ENCODE peak calls at places on chromosomes 16 and 17, in eight cellular contexts. One of them, this sample, is unnamed.

GRCh38 chr16:85898521-85899442 is at the start of gene IRF8:
- DNase-seq in aorta: peak
- DNase-seq in stimulated activated naive CD4-positive, alpha-beta T cell: peak
- DNase-seq in epithelial cell of prostate: no peak
- DNase-seq in effector CD4-positive, alpha-beta T cell: peak
- DNase-seq in GM13976: peak
- DNase-seq in activated T-helper 1 cell treated with Interleukin-2 at 50 U/mL for 16 hours: peak
- DNase-seq in cardiac fibroblast: peak
- DNase-seq in this sample: no peak

GRCh38 chr16:81808933-81809480 is 29.9 kb downstream of the PLCG2 start:
- DNase-seq in effector CD4-positive, alpha-beta T cell: no peak
- DNase-seq in stimulated activated naive CD4-positive, alpha-beta T cell: no peak
- DNase-seq in cardiac fibroblast: no peak
- DNase-seq in GM13976: peak
- DNase-seq in aorta: no peak
- DNase-seq in activated T-helper 1 cell treated with Interleukin-2 at 50 U/mL for 16 hours: no peak
- DNase-seq in epithelial cell of prostate: no peak
- DNase-seq in this sample: no peak

GRCh38 chr16:31470615-31471014 is 1.3 kb upstream of the TGFB1I1 start:
- DNase-seq in epithelial cell of prostate: no peak
- DNase-seq in stimulated activated naive CD4-positive, alpha-beta T cell: no peak
- DNase-seq in effector CD4-positive, alpha-beta T cell: no peak
- DNase-seq in activated T-helper 1 cell treated with Interleukin-2 at 50 U/mL for 16 hours: no peak
- DNase-seq in aorta: no peak
- DNase-seq in GM13976: no peak
- DNase-seq in cardiac fibroblast: no peak
- DNase-seq in this sample: no peak

GRCh38 chr16:66508261-66508913 is 41.5 kb downstream of the TK2 start:
- DNase-seq in aorta: no peak
- DNase-seq in effector CD4-positive, alpha-beta T cell: no peak
- DNase-seq in epithelial cell of prostate: peak
- DNase-seq in GM13976: no peak
- DNase-seq in cardiac fibroblast: peak
- DNase-seq in stimulated activated naive CD4-positive, alpha-beta T cell: no peak
- DNase-seq in activated T-helper 1 cell treated with Interleukin-2 at 50 U/mL for 16 hours: no peak
- DNase-seq in this sample: peak

GRCh38 chr17:1201132-1201702 is 21.4 kb upstream of the ABR start:
- DNase-seq in epithelial cell of prostate: no peak
- DNase-seq in cardiac fibroblast: no peak
- DNase-seq in aorta: no peak
- DNase-seq in effector CD4-positive, alpha-beta T cell: no peak
- DNase-seq in activated T-helper 1 cell treated with Interleukin-2 at 50 U/mL for 16 hours: peak
- DNase-seq in stimulated activated naive CD4-positive, alpha-beta T cell: no peak
- DNase-seq in GM13976: no peak
- DNase-seq in this sample: no peak

GRCh38 chr17:61487668-61488595 is 35.7 kb downstream of the TBX4 start:
- DNase-seq in stimulated activated naive CD4-positive, alpha-beta T cell: no peak
- DNase-seq in cardiac fibroblast: no peak
- DNase-seq in GM13976: no peak
- DNase-seq in aorta: no peak
- DNase-seq in effector CD4-positive, alpha-beta T cell: no peak
- DNase-seq in epithelial cell of prostate: no peak
- DNase-seq in activated T-helper 1 cell treated with Interleukin-2 at 50 U/mL for 16 hours: no peak
- DNase-seq in this sample: no peak

GRCh38 chr16:2002406-2003230 is 7.0 kb downstream of the ZNF598 start:
- DNase-seq in epithelial cell of prostate: no peak
- DNase-seq in activated T-helper 1 cell treated with Interleukin-2 at 50 U/mL for 16 hours: no peak
- DNase-seq in effector CD4-positive, alpha-beta T cell: no peak
- DNase-seq in GM13976: no peak
- DNase-seq in cardiac fibroblast: no peak
- DNase-seq in aorta: no peak
- DNase-seq in stimulated activated naive CD4-positive, alpha-beta T cell: no peak
- DNase-seq in this sample: no peak

GRCh38 chr17:67212231-67212630 is 32.8 kb downstream of the HELZ start:
- DNase-seq in cardiac fibroblast: no peak
- DNase-seq in GM13976: no peak
- DNase-seq in effector CD4-positive, alpha-beta T cell: no peak
- DNase-seq in aorta: no peak
- DNase-seq in activated T-helper 1 cell treated with Interleukin-2 at 50 U/mL for 16 hours: no peak
- DNase-seq in epithelial cell of prostate: no peak
- DNase-seq in stimulated activated naive CD4-positive, alpha-beta T cell: no peak
- DNase-seq in this sample: no peak

GRCh38 chr17:41965694-41966375 is 760 bp upstream of the CNP start:
- DNase-seq in GM13976: peak
- DNase-seq in effector CD4-positive, alpha-beta T cell: peak
- DNase-seq in epithelial cell of prostate: peak
- DNase-seq in cardiac fibroblast: peak
- DNase-seq in stimulated activated naive CD4-positive, alpha-beta T cell: peak
- DNase-seq in aorta: peak
- DNase-seq in activated T-helper 1 cell treated with Interleukin-2 at 50 U/mL for 16 hours: peak
- DNase-seq in this sample: peak

GRCh38 chr17:64202683-64203430 is 60.2 kb downstream of the TEX2 start:
- DNase-seq in activated T-helper 1 cell treated with Interleukin-2 at 50 U/mL for 16 hours: no peak
- DNase-seq in effector CD4-positive, alpha-beta T cell: no peak
- DNase-seq in aorta: no peak
- DNase-seq in stimulated activated naive CD4-positive, alpha-beta T cell: no peak
- DNase-seq in GM13976: no peak
- DNase-seq in epithelial cell of prostate: no peak
- DNase-seq in cardiac fibroblast: peak
- DNase-seq in this sample: peak

GRCh38 chr17:75837899-75838298 is 6.3 kb downstream of the UNC13D start:
- DNase-seq in stimulated activated naive CD4-positive, alpha-beta T cell: no peak
- DNase-seq in aorta: no peak
- DNase-seq in cardiac fibroblast: peak
- DNase-seq in epithelial cell of prostate: no peak
- DNase-seq in effector CD4-positive, alpha-beta T cell: no peak
- DNase-seq in activated T-helper 1 cell treated with Interleukin-2 at 50 U/mL for 16 hours: no peak
- DNase-seq in GM13976: no peak
- DNase-seq in this sample: no peak

GRCh38 chr16:82684246-82684645 is 57.5 kb downstream of the CDH13 start:
- DNase-seq in GM13976: no peak
- DNase-seq in activated T-helper 1 cell treated with Interleukin-2 at 50 U/mL for 16 hours: no peak
- DNase-seq in effector CD4-positive, alpha-beta T cell: no peak
- DNase-seq in epithelial cell of prostate: no peak
- DNase-seq in stimulated activated naive CD4-positive, alpha-beta T cell: no peak
- DNase-seq in cardiac fibroblast: no peak
- DNase-seq in aorta: no peak
- DNase-seq in this sample: no peak

GRCh38 chr17:38735161-38735997 is 5.2 kb downstream of the CISD3 start:
- DNase-seq in activated T-helper 1 cell treated with Interleukin-2 at 50 U/mL for 16 hours: peak
- DNase-seq in stimulated activated naive CD4-positive, alpha-beta T cell: peak
- DNase-seq in effector CD4-positive, alpha-beta T cell: peak
- DNase-seq in GM13976: peak
- DNase-seq in epithelial cell of prostate: no peak
- DNase-seq in aorta: peak
- DNase-seq in cardiac fibroblast: peak
- DNase-seq in this sample: no peak

GRCh38 chr16:87319997-87320491 is 2.9 kb upstream of the C16orf95 start:
- DNase-seq in epithelial cell of prostate: no peak
- DNase-seq in aorta: no peak
- DNase-seq in activated T-helper 1 cell treated with Interleukin-2 at 50 U/mL for 16 hours: no peak
- DNase-seq in effector CD4-positive, alpha-beta T cell: no peak
- DNase-seq in GM13976: no peak
- DNase-seq in stimulated activated naive CD4-positive, alpha-beta T cell: no peak
- DNase-seq in cardiac fibroblast: no peak
- DNase-seq in this sample: no peak

GRCh38 chr17:31008374-31009035 is 37.7 kb downstream of the RNF135 start:
- DNase-seq in activated T-helper 1 cell treated with Interleukin-2 at 50 U/mL for 16 hours: peak
- DNase-seq in effector CD4-positive, alpha-beta T cell: peak
- DNase-seq in GM13976: peak
- DNase-seq in cardiac fibroblast: peak
- DNase-seq in epithelial cell of prostate: no peak
- DNase-seq in stimulated activated naive CD4-positive, alpha-beta T cell: peak
- DNase-seq in aorta: peak
- DNase-seq in this sample: no peak

GRCh38 chr17:2901582-2901981 is 105.3 kb downstream of the RAP1GAP2 start:
- DNase-seq in stimulated activated naive CD4-positive, alpha-beta T cell: no peak
- DNase-seq in effector CD4-positive, alpha-beta T cell: no peak
- DNase-seq in cardiac fibroblast: no peak
- DNase-seq in activated T-helper 1 cell treated with Interleukin-2 at 50 U/mL for 16 hours: no peak
- DNase-seq in GM13976: no peak
- DNase-seq in aorta: no peak
- DNase-seq in epithelial cell of prostate: no peak
- DNase-seq in this sample: no peak

GRCh38 chr17:2232244-2232638 is 71.3 kb downstream of the SMG6 start:
- DNase-seq in aorta: no peak
- DNase-seq in stimulated activated naive CD4-positive, alpha-beta T cell: no peak
- DNase-seq in epithelial cell of prostate: no peak
- DNase-seq in GM13976: no peak
- DNase-seq in cardiac fibroblast: peak
- DNase-seq in activated T-helper 1 cell treated with Interleukin-2 at 50 U/mL for 16 hours: no peak
- DNase-seq in effector CD4-positive, alpha-beta T cell: no peak
- DNase-seq in this sample: peak

GRCh38 chr16:12079411-12079965 is 103.0 kb downstream of the SNX29 start:
- DNase-seq in epithelial cell of prostate: no peak
- DNase-seq in activated T-helper 1 cell treated with Interleukin-2 at 50 U/mL for 16 hours: no peak
- DNase-seq in stimulated activated naive CD4-positive, alpha-beta T cell: no peak
- DNase-seq in GM13976: no peak
- DNase-seq in aorta: no peak
- DNase-seq in cardiac fibroblast: no peak
- DNase-seq in effector CD4-positive, alpha-beta T cell: no peak
- DNase-seq in this sample: no peak

GRCh38 chr16:83137326-83137770 is 510.6 kb downstream of the CDH13 start:
- DNase-seq in stimulated activated naive CD4-positive, alpha-beta T cell: no peak
- DNase-seq in aorta: no peak
- DNase-seq in cardiac fibroblast: peak
- DNase-seq in epithelial cell of prostate: no peak
- DNase-seq in effector CD4-positive, alpha-beta T cell: no peak
- DNase-seq in activated T-helper 1 cell treated with Interleukin-2 at 50 U/mL for 16 hours: no peak
- DNase-seq in GM13976: no peak
- DNase-seq in this sample: no peak

GRCh38 chr17:60645918-60646523 is 31.6 kb upstream of the BCAS3 start:
- DNase-seq in effector CD4-positive, alpha-beta T cell: no peak
- DNase-seq in cardiac fibroblast: no peak
- DNase-seq in aorta: no peak
- DNase-seq in activated T-helper 1 cell treated with Interleukin-2 at 50 U/mL for 16 hours: no peak
- DNase-seq in GM13976: no peak
- DNase-seq in stimulated activated naive CD4-positive, alpha-beta T cell: no peak
- DNase-seq in epithelial cell of prostate: no peak
- DNase-seq in this sample: no peak

GRCh38 chr17:29585080-29585751 is 4.2 kb downstream of the GIT1 start:
- DNase-seq in cardiac fibroblast: peak
- DNase-seq in epithelial cell of prostate: no peak
- DNase-seq in effector CD4-positive, alpha-beta T cell: no peak
- DNase-seq in stimulated activated naive CD4-positive, alpha-beta T cell: peak
- DNase-seq in aorta: no peak
- DNase-seq in activated T-helper 1 cell treated with Interleukin-2 at 50 U/mL for 16 hours: no peak
- DNase-seq in GM13976: no peak
- DNase-seq in this sample: no peak

GRCh38 chr16:4787068-4787467 is 1.1 kb downstream of the SEPTIN12 start:
- DNase-seq in activated T-helper 1 cell treated with Interleukin-2 at 50 U/mL for 16 hours: no peak
- DNase-seq in cardiac fibroblast: no peak
- DNase-seq in aorta: no peak
- DNase-seq in GM13976: no peak
- DNase-seq in stimulated activated naive CD4-positive, alpha-beta T cell: no peak
- DNase-seq in effector CD4-positive, alpha-beta T cell: no peak
- DNase-seq in epithelial cell of prostate: no peak
- DNase-seq in this sample: no peak

GRCh38 chr16:84283314-84284167 is 11.1 kb upstream of the WFDC1 start:
- DNase-seq in cardiac fibroblast: no peak
- DNase-seq in activated T-helper 1 cell treated with Interleukin-2 at 50 U/mL for 16 hours: no peak
- DNase-seq in effector CD4-positive, alpha-beta T cell: no peak
- DNase-seq in aorta: no peak
- DNase-seq in GM13976: no peak
- DNase-seq in epithelial cell of prostate: no peak
- DNase-seq in stimulated activated naive CD4-positive, alpha-beta T cell: no peak
- DNase-seq in this sample: no peak

GRCh38 chr16:56343661-56344517 is 81.5 kb downstream of the AMFR start:
- DNase-seq in epithelial cell of prostate: peak
- DNase-seq in stimulated activated naive CD4-positive, alpha-beta T cell: no peak
- DNase-seq in effector CD4-positive, alpha-beta T cell: no peak
- DNase-seq in GM13976: no peak
- DNase-seq in aorta: no peak
- DNase-seq in activated T-helper 1 cell treated with Interleukin-2 at 50 U/mL for 16 hours: no peak
- DNase-seq in cardiac fibroblast: no peak
- DNase-seq in this sample: no peak

GRCh38 chr17:9979463-9979995 is 74.5 kb upstream of the RCVRN start:
- DNase-seq in aorta: no peak
- DNase-seq in cardiac fibroblast: no peak
- DNase-seq in epithelial cell of prostate: no peak
- DNase-seq in GM13976: no peak
- DNase-seq in activated T-helper 1 cell treated with Interleukin-2 at 50 U/mL for 16 hours: no peak
- DNase-seq in stimulated activated naive CD4-positive, alpha-beta T cell: no peak
- DNase-seq in effector CD4-positive, alpha-beta T cell: no peak
- DNase-seq in this sample: no peak

GRCh38 chr16:24036038-24036543 is 200.3 kb downstream of the PRKCB start:
- DNase-seq in stimulated activated naive CD4-positive, alpha-beta T cell: no peak
- DNase-seq in activated T-helper 1 cell treated with Interleukin-2 at 50 U/mL for 16 hours: no peak
- DNase-seq in effector CD4-positive, alpha-beta T cell: no peak
- DNase-seq in GM13976: no peak
- DNase-seq in aorta: no peak
- DNase-seq in epithelial cell of prostate: no peak
- DNase-seq in cardiac fibroblast: no peak
- DNase-seq in this sample: no peak

GRCh38 chr16:64589836-64590235 is 532.0 kb downstream of the CDH11 start:
- DNase-seq in aorta: no peak
- DNase-seq in stimulated activated naive CD4-positive, alpha-beta T cell: no peak
- DNase-seq in activated T-helper 1 cell treated with Interleukin-2 at 50 U/mL for 16 hours: no peak
- DNase-seq in GM13976: no peak
- DNase-seq in cardiac fibroblast: peak
- DNase-seq in epithelial cell of prostate: peak
- DNase-seq in effector CD4-positive, alpha-beta T cell: no peak
- DNase-seq in this sample: peak

GRCh38 chr17:16872836-16873653 is 98.9 kb downstream of the TNFRSF13B start:
- DNase-seq in aorta: no peak
- DNase-seq in cardiac fibroblast: peak
- DNase-seq in stimulated activated naive CD4-positive, alpha-beta T cell: no peak
- DNase-seq in GM13976: peak
- DNase-seq in activated T-helper 1 cell treated with Interleukin-2 at 50 U/mL for 16 hours: no peak
- DNase-seq in effector CD4-positive, alpha-beta T cell: no peak
- DNase-seq in epithelial cell of prostate: no peak
- DNase-seq in this sample: peak

GRCh38 chr17:45833826-45834439 is 10.7 kb upstream of the SPPL2C start:
- DNase-seq in epithelial cell of prostate: no peak
- DNase-seq in stimulated activated naive CD4-positive, alpha-beta T cell: no peak
- DNase-seq in aorta: no peak
- DNase-seq in effector CD4-positive, alpha-beta T cell: no peak
- DNase-seq in GM13976: no peak
- DNase-seq in activated T-helper 1 cell treated with Interleukin-2 at 50 U/mL for 16 hours: no peak
- DNase-seq in cardiac fibroblast: no peak
- DNase-seq in this sample: no peak

GRCh38 chr16:65004570-65004969 is 117.3 kb downstream of the CDH11 start:
- DNase-seq in stimulated activated naive CD4-positive, alpha-beta T cell: no peak
- DNase-seq in activated T-helper 1 cell treated with Interleukin-2 at 50 U/mL for 16 hours: no peak
- DNase-seq in effector CD4-positive, alpha-beta T cell: no peak
- DNase-seq in aorta: no peak
- DNase-seq in GM13976: no peak
- DNase-seq in epithelial cell of prostate: no peak
- DNase-seq in cardiac fibroblast: no peak
- DNase-seq in this sample: no peak

GRCh38 chr17:10192963-10193362 is 5.4 kb downstream of the GAS7 start:
- DNase-seq in epithelial cell of prostate: no peak
- DNase-seq in aorta: no peak
- DNase-seq in activated T-helper 1 cell treated with Interleukin-2 at 50 U/mL for 16 hours: no peak
- DNase-seq in cardiac fibroblast: peak
- DNase-seq in GM13976: no peak
- DNase-seq in stimulated activated naive CD4-positive, alpha-beta T cell: no peak
- DNase-seq in effector CD4-positive, alpha-beta T cell: no peak
- DNase-seq in this sample: no peak

GRCh38 chr16:9138731-9139501 is 47.5 kb downstream of the HAPSTR1 start:
- DNase-seq in GM13976: peak
- DNase-seq in effector CD4-positive, alpha-beta T cell: peak
- DNase-seq in stimulated activated naive CD4-positive, alpha-beta T cell: peak
- DNase-seq in activated T-helper 1 cell treated with Interleukin-2 at 50 U/mL for 16 hours: peak
- DNase-seq in epithelial cell of prostate: no peak
- DNase-seq in aorta: peak
- DNase-seq in cardiac fibroblast: peak
- DNase-seq in this sample: no peak

GRCh38 chr17:47966079-47966519 is 4.8 kb upstream of the CDK5RAP3 start:
- DNase-seq in epithelial cell of prostate: no peak
- DNase-seq in aorta: no peak
- DNase-seq in GM13976: no peak
- DNase-seq in stimulated activated naive CD4-positive, alpha-beta T cell: no peak
- DNase-seq in effector CD4-positive, alpha-beta T cell: no peak
- DNase-seq in cardiac fibroblast: peak
- DNase-seq in activated T-helper 1 cell treated with Interleukin-2 at 50 U/mL for 16 hours: no peak
- DNase-seq in this sample: no peak

GRCh38 chr16:49462989-49463371 is 89.4 kb downstream of the C16orf78 start:
- DNase-seq in GM13976: no peak
- DNase-seq in epithelial cell of prostate: no peak
- DNase-seq in aorta: no peak
- DNase-seq in effector CD4-positive, alpha-beta T cell: no peak
- DNase-seq in stimulated activated naive CD4-positive, alpha-beta T cell: no peak
- DNase-seq in cardiac fibroblast: no peak
- DNase-seq in activated T-helper 1 cell treated with Interleukin-2 at 50 U/mL for 16 hours: no peak
- DNase-seq in this sample: no peak

This sample was measured in NCI-H226.